ENCODE peak calls at places on chromosome 19, in four cellular contexts. D is NT2/D1, X is mucosa of descending colon, V is osteoblast. F is an unnamed sample.
A peak's percentile ranks its signal among the peaks of the same experiment; 100 is the strongest.

GRCh38 chr19:27774337-27774736 is 1438.6 kb downstream of the UQCRFS1 start:
- DNase-seq in X (no peak), D (no peak), V (no peak), F (no peak)

GRCh38 chr19:41575998-41576397 is at the start of gene CEACAM21:
- DNase-seq in X (peak; percentile 73), D (no peak), V (no peak), F (peak; percentile 89)

GRCh38 chr19:31316201-31316951 is 32.9 kb downstream of the TSHZ3 start:
- DNase-seq in D (peak; percentile 54), X (no peak), V (no peak), F (no peak)

GRCh38 chr19:34150558-34150957 is 21.7 kb upstream of the LSM14A start:
- DNase-seq in V (no peak), X (no peak), D (no peak), F (no peak)

GRCh38 chr19:22620401-22620800 is 13.7 kb upstream of the ZNF492 start:
- DNase-seq in X (no peak), V (peak; percentile 32), D (no peak), F (no peak)

GRCh38 chr19:5585461-5586299 is 17.9 kb upstream of the TINCR start:
- DNase-seq in V (peak; percentile 84), X (no peak), D (peak; percentile 57), F (no peak)

GRCh38 chr19:10503002-10503789 is at the start of gene KEAP1:
- DNase-seq in D (no peak), X (no peak), V (peak; percentile 87), F (peak; percentile 38)

GRCh38 chr19:5941673-5942072 is 27.6 kb downstream of the CAPS start:
- DNase-seq in D (no peak), X (no peak), V (no peak), F (no peak)

GRCh38 chr19:4914736-4915501 is 5.6 kb downstream of the UHRF1 start:
- DNase-seq in V (peak; percentile 99), X (peak; percentile 90), D (no peak), F (peak; percentile 62)

GRCh38 chr19:45768644-45769053 is 403 bp downstream of the SIX5 start:
- DNase-seq in X (peak; percentile 70), D (no peak), V (peak; percentile 95), F (peak; percentile 38)

GRCh38 chr19:38035515-38036495 is 128.8 kb downstream of the SIPA1L3 start:
- DNase-seq in X (no peak), D (no peak), V (no peak), F (no peak)

GRCh38 chr19:5154799-5155426 is 185.7 kb downstream of the PTPRS start:
- DNase-seq in D (no peak), V (peak; percentile 93), X (no peak), F (no peak)

GRCh38 chr19:55635334-55635717 is 5.5 kb upstream of the ZNF580 start:
- DNase-seq in X (peak; percentile 54), D (no peak), V (peak; percentile 86), F (no peak)

GRCh38 chr19:5293607-5294089 is 47.0 kb downstream of the PTPRS start:
- DNase-seq in X (no peak), D (peak; percentile 23), V (peak; percentile 97), F (no peak)

GRCh38 chr19:32437096-32437495 is 31.5 kb downstream of the DPY19L3 start:
- DNase-seq in X (no peak), D (no peak), V (no peak), F (no peak)

GRCh38 chr19:11164879-11165406 is 9.4 kb upstream of the SPC24 start:
- DNase-seq in D (no peak), X (peak; percentile 71), V (peak; percentile 91), F (no peak)

GRCh38 chr19:4390017-4390861 is 10.1 kb downstream of the SH3GL1 start:
- DNase-seq in V (peak; percentile 80), D (peak; percentile 89), X (peak; percentile 54), F (no peak)

GRCh38 chr19:19176950-19177349 is 6.9 kb upstream of the MEF2B start:
- DNase-seq in V (peak; percentile 65), D (no peak), X (no peak), F (no peak)

GRCh38 chr19:58575183-58576041 is 2.3 kb upstream of the MZF1 start:
- DNase-seq in V (peak; percentile 99), X (peak; percentile 93), D (peak; percentile 77), F (peak; percentile 88)

GRCh38 chr19:41997851-41998229 is 3.8 kb upstream of the ATP1A3 start:
- DNase-seq in V (peak; percentile 72), X (peak; percentile 19), D (no peak), F (no peak)

GRCh38 chr19:13633109-13633508 is 126.8 kb upstream of the CACNA1A start:
- DNase-seq in D (no peak), X (peak; percentile 79), V (peak; percentile 54), F (no peak)

GRCh38 chr19:6343462-6343861 is 10.1 kb upstream of the ACER1 start:
- DNase-seq in V (no peak), X (no peak), D (no peak), F (no peak)

GRCh38 chr19:13920940-13921744 is 15.1 kb downstream of the CC2D1A start:
- DNase-seq in X (no peak), V (peak; percentile 90), D (peak; percentile 50), F (no peak)

GRCh38 chr19:1019980-1020867 is 699 bp downstream of the TMEM259 start:
- DNase-seq in X (peak; percentile 84), V (no peak), D (no peak), F (peak; percentile 62)

GRCh38 chr19:1018393-1018792 is 2.5 kb downstream of the TMEM259 start:
- DNase-seq in V (no peak), D (no peak), X (no peak), F (no peak)

GRCh38 chr19:1020868-1021425 is at the start of gene TMEM259:
- DNase-seq in V (peak; percentile 100), X (peak; percentile 98), D (peak; percentile 95), F (peak; percentile 98)

GRCh38 chr19:1018932-1019615 is 1.8 kb downstream of the TMEM259 start:
- DNase-seq in X (no peak), D (no peak), V (no peak), F (no peak)

GRCh38 chr19:1019616-1019961 is 1.3 kb downstream of the TMEM259 start:
- DNase-seq in D (no peak), X (no peak), V (no peak), F (no peak)
- H3K4me1 ChIP-seq in D (peaks cover 42% of the 10 kb centered on the region), X (peaks cover 47% of the 10 kb centered on the region), V (peaks cover 33% of the 10 kb centered on the region), F (peaks cover 59% of the 10 kb centered on the region)

GRCh38 chr19:50059045-50059444 is 33.2 kb downstream of the ZNF473 start:
- DNase-seq in V (no peak), X (no peak), D (no peak), F (no peak)
- H3K9me3 ChIP-seq in V (peaks cover 23% of the 10 kb centered on the region), X (peaks cover 21% of the 10 kb centered on the region), D (peaks cover 30% of the 10 kb centered on the region), F (peaks cover 30% of the 10 kb centered on the region)

GRCh38 chr19:8001995-8002849 is 3.2 kb downstream of the ELAVL1 start:
- DNase-seq in D (peak; percentile 78), V (peak; percentile 98), X (peak; percentile 86), F (peak; percentile 71)

GRCh38 chr19:7998081-7998480 is 7.4 kb downstream of the ELAVL1 start:
- DNase-seq in D (no peak), X (no peak), V (peak; percentile 84), F (no peak)

GRCh38 chr19:8001651-8001994 is 3.8 kb downstream of the ELAVL1 start:
- DNase-seq in D (no peak), X (no peak), V (no peak), F (no peak)

GRCh38 chr19:8000298-8001038 is 5.0 kb downstream of the ELAVL1 start:
- DNase-seq in X (no peak), V (no peak), D (no peak), F (no peak)

DNA sequence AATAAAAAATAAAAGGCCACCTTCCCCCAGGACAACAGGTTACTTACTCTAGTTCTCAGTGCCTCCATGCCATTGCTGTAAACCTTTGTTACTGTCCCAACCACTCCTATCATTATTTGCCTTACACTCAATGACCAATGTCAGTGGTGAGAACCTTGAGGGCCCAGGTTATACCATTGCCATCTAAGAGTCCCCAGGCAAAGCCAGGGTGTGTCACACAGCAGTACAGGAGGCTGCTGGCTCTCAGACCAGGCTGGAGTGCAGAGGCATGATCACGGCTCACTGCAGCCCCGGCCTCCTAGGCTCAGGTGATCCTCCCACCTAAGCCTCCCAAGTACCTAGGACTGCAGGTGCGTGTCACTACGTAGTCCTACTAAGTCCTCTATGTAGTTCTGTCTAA is 6.1 kb downstream of the ELAVL1 start:
- DNase-seq in D (no peak), V (no peak), X (no peak), F (no peak)
- H3K4me1 ChIP-seq in D (peaks cover 18% of the 10 kb centered on the region), V (peaks cover 34% of the 10 kb centered on the region), X (peaks cover 26% of the 10 kb centered on the region), F (peaks cover 48% of the 10 kb centered on the region)

GRCh38 chr19:57515218-57515617 is 11.9 kb upstream of the ZNF549 start:
- DNase-seq in X (no peak), V (no peak), D (no peak), F (no peak)

GRCh38 chr19:57511484-57511883 is 11.7 kb downstream of the ZNF773 start:
- DNase-seq in D (no peak), V (no peak), X (no peak), F (no peak)

DNA sequence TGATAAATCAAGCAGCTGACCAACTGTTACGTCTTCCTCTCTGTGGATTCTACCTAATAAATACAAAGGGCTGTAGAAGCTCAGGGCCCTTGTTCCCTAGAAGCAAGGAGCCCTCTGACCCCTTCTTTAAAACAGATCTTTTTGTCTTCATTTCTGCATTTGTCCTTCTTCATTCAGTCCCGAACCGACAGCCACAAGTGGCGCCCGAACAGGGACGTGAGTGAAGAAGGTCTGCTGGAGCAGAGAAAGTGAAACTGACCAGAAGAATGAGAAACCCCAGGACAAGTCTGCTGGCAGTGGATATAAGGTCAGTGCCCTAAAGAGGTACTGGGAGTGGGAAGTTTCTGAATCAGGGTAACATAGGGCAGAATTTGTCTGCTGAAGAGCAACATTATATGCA is 13.1 kb downstream of the ZNF773 start:
- DNase-seq in V (no peak), D (no peak), X (no peak), F (no peak)
- H3K9me3 ChIP-seq in V (peaks cover 14% of the 10 kb centered on the region), D (peaks cover 43% of the 10 kb centered on the region), X (peaks cover 88% of the 10 kb centered on the region), F (peaks cover 68% of the 10 kb centered on the region)

DNA sequence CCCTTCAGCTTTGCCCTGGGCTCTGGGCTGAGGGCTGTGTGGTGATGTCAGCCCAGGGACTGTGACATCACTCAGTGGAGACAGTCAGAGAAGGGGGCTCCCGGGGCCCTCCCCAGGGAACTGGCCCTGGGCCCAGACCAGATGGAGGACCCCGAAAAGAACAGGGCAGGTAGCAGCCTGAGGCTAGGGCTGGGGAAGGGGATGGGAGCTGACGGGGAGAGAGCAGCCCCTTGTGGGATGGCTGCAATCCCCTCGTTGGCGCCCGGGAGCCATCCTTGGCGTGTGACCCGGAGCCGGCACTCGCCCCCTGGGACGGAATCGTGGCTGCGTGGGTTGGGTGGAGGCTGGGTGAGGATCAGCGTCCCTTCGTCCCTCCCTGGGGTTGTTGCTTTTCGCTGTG is 13.6 kb downstream of the CSNK1G2 start:
- DNase-seq in X (no peak), V (no peak), D (no peak), F (no peak)
- H3K4me1 ChIP-seq in X (no peaks in the 10 kb centered on the region), V (no peaks in the 10 kb centered on the region), D (peaks cover 16% of the 10 kb centered on the region), F (no peaks in the 10 kb centered on the region)

GRCh38 chr19:52473655-52474350 is 20.4 kb downstream of the ZNF578 start:
- DNase-seq in V (no peak), D (no peak), X (no peak), F (no peak)
- H3K9me3 ChIP-seq in V (peaks cover 44% of the 10 kb centered on the region), D (peaks cover 100% of the 10 kb centered on the region), X (peaks cover 99% of the 10 kb centered on the region), F (peaks cover 90% of the 10 kb centered on the region)